ENCODE peak calls at places on chromosomes 4 and X, in ten cellular contexts. V, F, W, X, S, K, A, G, N and I are unnamed samples.

GRCh38 chrX:6813836-6814370 is 279.0 kb upstream of the VCX3A start:
- DNase-seq in F (peak), X (no peak), K (no peak), A (no peak), S (no peak), N (no peak), G (no peak), W (peak), V (no peak), I (peak)

GRCh38 chrX:108018659-108019381 is 26.0 kb upstream of the VSIG1 start:
- DNase-seq in S (no peak), G (no peak), V (no peak), K (no peak), X (no peak), A (no peak), F (no peak), N (no peak), W (no peak), I (no peak)

GRCh38 chr4:94486372-94486801 is 34.6 kb downstream of the PDLIM5 start:
- DNase-seq in S (peak), N (no peak), G (no peak), F (no peak), V (peak), A (no peak), X (no peak), W (no peak), K (no peak), I (no peak)

GRCh38 chrX:307261-308111 is 11.1 kb downstream of the GTPBP6 start:
- DNase-seq in W (no peak), A (no peak), X (peak), V (no peak), N (no peak), F (no peak), G (peak), K (no peak), S (no peak), I (no peak)

GRCh38 chrX:41384041-41384705 is 50.2 kb downstream of the DDX3X start:
- DNase-seq in N (peak), S (peak), G (peak), X (peak), K (peak), V (peak), A (peak), W (no peak), F (no peak), I (no peak)

GRCh38 chr4:125387770-125388169 is 73.0 kb downstream of the FAT4 start:
- DNase-seq in K (no peak), X (no peak), V (no peak), F (no peak), W (no peak), G (no peak), S (peak), N (no peak), A (no peak), I (no peak)

GRCh38 chrX:134821370-134821769 is 163.1 kb upstream of the PLAC1 start:
- DNase-seq in X (no peak), W (peak), N (no peak), S (peak), A (peak), V (peak), K (no peak), G (no peak), F (no peak), I (no peak)

GRCh38 chr4:149493492-149493891 is 322.2 kb downstream of the IQCM start:
- DNase-seq in N (no peak), X (no peak), F (no peak), S (no peak), A (no peak), G (no peak), V (no peak), K (no peak), W (no peak), I (no peak)

GRCh38 chr4:147843162-147843561 is 111.3 kb downstream of the ARHGAP10 start:
- DNase-seq in V (no peak), S (no peak), N (no peak), X (no peak), A (no peak), K (no peak), W (no peak), F (no peak), G (no peak), I (peak)

GRCh38 chrX:4265036-4265435 is 551.6 kb upstream of the PRKX start:
- DNase-seq in W (no peak), F (no peak), G (no peak), K (no peak), A (no peak), N (no peak), V (no peak), X (no peak), S (no peak), I (no peak)

GRCh38 chrX:43785930-43786591 is 96.2 kb downstream of the MAOB start:
- DNase-seq in X (no peak), V (no peak), S (no peak), A (no peak), W (no peak), K (no peak), N (no peak), F (no peak), G (no peak), I (no peak)

GRCh38 chrX:38341442-38341841 is 11.0 kb upstream of the OTC start:
- DNase-seq in V (no peak), W (no peak), G (no peak), A (no peak), S (no peak), K (no peak), N (no peak), X (no peak), F (no peak), I (no peak)

GRCh38 chr4:113435893-113436292 is 325.6 kb downstream of the CAMK2D start:
- DNase-seq in G (no peak), K (no peak), V (peak), N (no peak), F (no peak), X (peak), S (peak), A (peak), W (no peak), I (no peak)

GRCh38 chrX:23003121-23003520 is 3.4 kb downstream of the DDX53 start:
- DNase-seq in W (no peak), X (no peak), V (peak), S (peak), G (no peak), N (no peak), K (no peak), F (no peak), A (no peak), I (no peak)

GRCh38 chrX:23012162-23012561 is 12.4 kb downstream of the DDX53 start:
- DNase-seq in V (no peak), N (no peak), G (no peak), A (no peak), S (no peak), W (no peak), X (no peak), K (no peak), F (no peak), I (no peak)

GRCh38 chrX:23012636-23013035 is 12.9 kb downstream of the DDX53 start:
- DNase-seq in S (no peak), W (no peak), A (no peak), K (no peak), V (no peak), F (no peak), G (no peak), X (no peak), N (no peak), I (no peak)

GRCh38 chrX:23008431-23009099 is 8.8 kb downstream of the DDX53 start:
- DNase-seq in G (no peak), N (no peak), W (no peak), F (peak), V (peak), A (no peak), K (no peak), X (no peak), S (peak), I (no peak)
- TF ChIP-seq CTCF in G (peak), N (peak), W (peak), F (peak), V (peak), A (peak), K (no peak), X (no peak), S (peak), I (peak)

GRCh38 chr4:133839326-133839725 is 362.3 kb downstream of the PABPC4L start:
- DNase-seq in G (no peak), V (peak), K (no peak), X (no peak), N (no peak), W (no peak), A (no peak), F (no peak), S (peak), I (no peak)
- TF ChIP-seq CTCF in G (no peak), V (peak), K (no peak), X (no peak), N (peak), W (no peak), A (no peak), F (peak), S (no peak), I (no peak)

GRCh38 chr4:1112821-1113182 is 562 bp downstream of the RNF212 start:
- DNase-seq in A (no peak), V (no peak), F (no peak), X (no peak), K (no peak), N (no peak), W (no peak), S (no peak), G (no peak), I (no peak)

GRCh38 chr4:1112174-1112820 is 1.1 kb downstream of the RNF212 start:
- DNase-seq in X (no peak), S (no peak), W (no peak), V (no peak), F (no peak), A (no peak), N (no peak), G (no peak), K (no peak), I (no peak)

GRCh38 chr4:1115528-1116293 is 2.3 kb upstream of the RNF212 start:
- DNase-seq in K (no peak), A (no peak), N (peak), S (no peak), W (no peak), V (no peak), F (no peak), X (no peak), G (no peak), I (no peak)

GRCh38 chr4:1113311-1114009 is at the start of gene RNF212:
- DNase-seq in F (peak), A (peak), K (peak), X (peak), G (no peak), N (no peak), V (no peak), W (peak), S (peak), I (no peak)

DNA sequence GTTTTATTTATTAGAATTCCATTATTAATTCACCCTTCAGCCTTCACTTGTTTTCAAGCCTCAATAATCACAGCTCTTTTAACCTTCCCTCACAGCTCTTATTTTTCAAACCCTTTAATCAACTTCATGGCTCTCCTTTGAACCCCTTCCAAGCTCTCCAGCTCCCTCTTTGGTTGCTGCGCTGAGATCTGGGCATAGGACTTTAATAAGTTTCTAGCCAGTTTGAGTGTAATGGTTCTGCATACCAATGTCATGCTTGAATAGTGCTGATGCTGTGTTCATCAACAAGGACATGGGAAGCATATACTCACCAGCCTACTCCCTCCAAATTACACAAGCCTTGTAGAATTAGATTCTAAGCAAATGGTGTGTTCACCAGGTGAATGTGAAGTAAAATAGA is 3.5 kb upstream of the RNF212 start:
- DNase-seq in A (no peak), F (no peak), X (no peak), N (no peak), V (no peak), K (no peak), W (no peak), S (peak), G (no peak), I (no peak)
- TF ChIP-seq CTCF in A (no peak), F (peak), X (no peak), N (no peak), V (no peak), K (no peak), W (no peak), S (peak), G (no peak), I (no peak)

GRCh38 chr4:64718091-64718490 is 308.8 kb upstream of the TECRL start:
- DNase-seq in X (no peak), N (no peak), V (no peak), W (peak), A (no peak), S (peak), G (no peak), K (no peak), F (peak), I (no peak)
- TF ChIP-seq CTCF in X (no peak), N (no peak), V (no peak), W (no peak), A (no peak), S (no peak), G (no peak), K (no peak), F (no peak), I (no peak)

GRCh38 chr4:88791274-88791673 is 93.6 kb upstream of the NAP1L5 start:
- DNase-seq in X (no peak), A (no peak), W (no peak), F (no peak), G (no peak), K (no peak), S (peak), N (no peak), V (peak), I (no peak)
- TF ChIP-seq CTCF in X (no peak), A (no peak), W (no peak), F (peak), G (peak), K (no peak), S (peak), N (no peak), V (peak), I (no peak)

GRCh38 chr4:184356366-184356765 is 118.0 kb downstream of the IRF2 start:
- DNase-seq in S (no peak), F (no peak), W (no peak), K (no peak), G (no peak), N (no peak), X (no peak), V (no peak), A (no peak), I (no peak)

GRCh38 chr4:184359905-184360304 is 114.4 kb downstream of the IRF2 start:
- DNase-seq in S (peak), G (no peak), N (no peak), W (no peak), A (no peak), V (no peak), K (no peak), F (no peak), X (no peak), I (no peak)

GRCh38 chr4:184357164-184357563 is 117.2 kb downstream of the IRF2 start:
- DNase-seq in K (no peak), G (no peak), S (no peak), N (no peak), X (no peak), A (no peak), F (no peak), V (no peak), W (no peak), I (no peak)

GRCh38 chr4:184357783-184358182 is 116.6 kb downstream of the IRF2 start:
- DNase-seq in K (no peak), X (no peak), S (no peak), N (no peak), A (no peak), G (no peak), F (no peak), W (no peak), V (no peak), I (no peak)

GRCh38 chr4:184358521-184359232 is 115.7 kb downstream of the IRF2 start:
- DNase-seq in W (no peak), F (no peak), X (no peak), V (no peak), G (no peak), A (no peak), S (peak), N (no peak), K (no peak), I (no peak)
- TF ChIP-seq CTCF in W (no peak), F (no peak), X (no peak), V (no peak), G (no peak), A (no peak), S (no peak), N (no peak), K (no peak), I (no peak)